ENCODE peak calls at places on chromosomes 2 and 18, in ten cellular contexts. U is heart left ventricle, S is fibroblast of mammary gland, V is foreskin fibroblast, D is uterus, X is GM20000, P is sigmoid colon, H is A549, F is endothelial cell, N is GM10248. Z is an unnamed sample.

GRCh38 chr2:65545818-65546217 is 113.4 kb upstream of the SPRED2 start:
- DNase-seq in U (no peak), S (peak), V (peak), D (no peak), X (no peak), P (no peak), H (no peak), F (no peak), N (no peak), Z (no peak)

GRCh38 chr18:25786778-25787177 is 303.6 kb downstream of the SS18 start:
- DNase-seq in U (no peak), S (peak), V (peak), D (no peak), X (no peak), P (no peak), H (no peak), F (no peak), N (no peak), Z (no peak)

GRCh38 chr2:115122701-115123100 is 680.3 kb downstream of the DPP10 start:
- DNase-seq in U (no peak), S (no peak), V (no peak), D (no peak), X (no peak), P (no peak), H (no peak), F (no peak), N (no peak), Z (no peak)

GRCh38 chr2:172640389-172640788 is 84.5 kb downstream of the PDK1 start:
- DNase-seq in U (no peak), S (peak), V (peak), D (no peak), X (no peak), P (no peak), H (no peak), F (no peak), N (no peak), Z (no peak)

GRCh38 chr18:52236134-52236533 is 103.9 kb upstream of the DCC start:
- DNase-seq in U (no peak), S (peak), V (peak), D (no peak), X (no peak), P (no peak), H (no peak), F (no peak), N (no peak), Z (no peak)

GRCh38 chr2:85087541-85087940 is 45.7 kb upstream of the TCF7L1 start:
- DNase-seq in U (no peak), S (no peak), V (no peak), D (no peak), X (no peak), P (no peak), H (no peak), F (no peak), N (no peak), Z (no peak)

GRCh38 chr18:4058179-4058578 is 396.9 kb downstream of the DLGAP1 start:
- DNase-seq in U (no peak), S (no peak), V (no peak), D (no peak), X (no peak), P (no peak), H (no peak), F (no peak), N (no peak), Z (no peak)

GRCh38 chr2:167784071-167784400 is 463.4 kb downstream of the STK39 start:
- DNase-seq in U (no peak), S (no peak), V (no peak), D (no peak), X (no peak), P (no peak), H (no peak), F (no peak), N (no peak), Z (peak)

GRCh38 chr2:237298323-237299118 is 115.4 kb downstream of the COL6A3 start:
- DNase-seq in U (no peak), S (peak), V (peak), D (peak), X (no peak), P (no peak), H (no peak), F (no peak), N (no peak), Z (no peak)

GRCh38 chr2:215186021-215186420 is 47.6 kb upstream of the ABCA12 start:
- DNase-seq in U (no peak), S (no peak), V (no peak), D (no peak), X (no peak), P (no peak), H (no peak), F (no peak), N (no peak), Z (no peak)

GRCh38 chr2:228527481-228527880 is 346.0 kb upstream of the SPHKAP start:
- DNase-seq in U (no peak), S (no peak), V (peak), D (no peak), X (no peak), P (no peak), H (no peak), F (no peak), N (no peak), Z (no peak)

GRCh38 chr2:72887032-72887835 is at the start of gene SPR:
- DNase-seq in U (peak), S (peak), V (peak), D (peak), X (peak), P (peak), H (peak), F (peak), N (peak), Z (peak)

GRCh38 chr18:48296581-48296980 is 112.6 kb downstream of the ZBTB7C start:
- DNase-seq in U (no peak), S (no peak), V (no peak), D (no peak), X (no peak), P (no peak), H (no peak), F (no peak), N (no peak), Z (no peak)

GRCh38 chr2:62410015-62410453 is 96.0 kb downstream of the TMEM17 start:
- DNase-seq in U (no peak), S (no peak), V (no peak), D (no peak), X (no peak), P (no peak), H (no peak), F (no peak), N (no peak), Z (no peak)

GRCh38 chr2:62413116-62413663 is 92.8 kb downstream of the TMEM17 start:
- DNase-seq in U (no peak), S (no peak), V (no peak), D (no peak), X (no peak), P (no peak), H (no peak), F (no peak), N (no peak), Z (no peak)

GRCh38 chr2:62410926-62411456 is 95.0 kb downstream of the TMEM17 start:
- DNase-seq in U (no peak), S (peak), V (no peak), D (peak), X (no peak), P (no peak), H (no peak), F (peak), N (no peak), Z (no peak)

GRCh38 chr2:62415019-62415431 is 91.0 kb downstream of the TMEM17 start:
- DNase-seq in U (no peak), S (no peak), V (no peak), D (no peak), X (peak), P (no peak), H (no peak), F (no peak), N (peak), Z (no peak)

GRCh38 chr2:62412347-62412742 is 93.7 kb downstream of the TMEM17 start:
- DNase-seq in U (no peak), S (no peak), V (no peak), D (no peak), X (no peak), P (no peak), H (no peak), F (no peak), N (no peak), Z (no peak)
- TF ChIP-seq CTCF in U (no peak), S (no peak), V (no peak), D (no peak), X (no peak), P (no peak), H (no peak), F (no peak), N (no peak), Z (peak)

GRCh38 chr2:226607379-226607778 is 192.2 kb downstream of the IRS1 start:
- DNase-seq in U (no peak), S (peak), V (no peak), D (no peak), X (no peak), P (no peak), H (no peak), F (no peak), N (no peak), Z (no peak)

GRCh38 chr2:226603606-226604005 is 196.0 kb downstream of the IRS1 start:
- DNase-seq in U (no peak), S (no peak), V (no peak), D (no peak), X (no peak), P (no peak), H (no peak), F (no peak), N (no peak), Z (no peak)

GRCh38 chr2:226600184-226600583 is 199.4 kb downstream of the IRS1 start:
- DNase-seq in U (no peak), S (no peak), V (no peak), D (no peak), X (no peak), P (no peak), H (no peak), F (peak), N (no peak), Z (no peak)

GRCh38 chr2:226605642-226606041 is 194.0 kb downstream of the IRS1 start:
- DNase-seq in U (no peak), S (no peak), V (no peak), D (no peak), X (no peak), P (no peak), H (no peak), F (no peak), N (no peak), Z (no peak)

GRCh38 chr2:226601881-226602280 is 197.7 kb downstream of the IRS1 start:
- DNase-seq in U (no peak), S (peak), V (peak), D (no peak), X (no peak), P (no peak), H (no peak), F (no peak), N (no peak), Z (no peak)
- TF ChIP-seq CTCF in U (no peak), S (no peak), V (no peak), D (no peak), X (no peak), P (no peak), H (no peak), F (no peak), N (no peak), Z (no peak)

GRCh38 chr2:152344561-152345195 is 9.7 kb downstream of the FMNL2 start:
- DNase-seq in U (no peak), S (no peak), V (no peak), D (no peak), X (no peak), P (no peak), H (no peak), F (no peak), N (no peak), Z (no peak)
- TF ChIP-seq CTCF in U (no peak), S (no peak), V (no peak), D (no peak), X (no peak), P (no peak), H (no peak), F (no peak), N (no peak), Z (no peak)

GRCh38 chr18:55781481-55781957 is 193.5 kb upstream of the TCF4 start:
- DNase-seq in U (no peak), S (peak), V (peak), D (peak), X (peak), P (no peak), H (peak), F (peak), N (no peak), Z (peak)
- TF ChIP-seq CTCF in U (peak), S (peak), V (peak), D (peak), X (no peak), P (no peak), H (peak), F (peak), N (no peak), Z (peak)

GRCh38 chr2:75646583-75647425 is at the start of gene MRPL19:
- DNase-seq in U (peak), S (peak), V (peak), D (peak), X (peak), P (peak), H (peak), F (peak), N (peak), Z (peak)

GRCh38 chr2:75645643-75646042 is 940 bp upstream of the MRPL19 start:
- DNase-seq in U (no peak), S (no peak), V (no peak), D (no peak), X (no peak), P (no peak), H (no peak), F (no peak), N (no peak), Z (no peak)

GRCh38 chr2:75646090-75646582 is 447 bp upstream of the MRPL19 start:
- DNase-seq in U (no peak), S (no peak), V (no peak), D (no peak), X (no peak), P (no peak), H (no peak), F (no peak), N (no peak), Z (no peak)

GRCh38 chr2:75643980-75644379 is 2.6 kb upstream of the MRPL19 start:
- DNase-seq in U (no peak), S (no peak), V (no peak), D (no peak), X (no peak), P (no peak), H (no peak), F (no peak), N (no peak), Z (no peak)

GRCh38 chr2:75647771-75648170 is 1.2 kb downstream of the MRPL19 start:
- DNase-seq in U (no peak), S (no peak), V (peak), D (no peak), X (no peak), P (no peak), H (no peak), F (no peak), N (no peak), Z (no peak)
- TF ChIP-seq CTCF in U (no peak), S (no peak), V (no peak), D (no peak), X (no peak), P (no peak), H (no peak), F (no peak), N (no peak), Z (peak)